ENCODE peak calls at places on chromosomes 7 and 10, in nine cellular contexts. P, D, Y, I, V, E, Z, C and N are unnamed samples.

GRCh38 chr7:28477041-28477442 is 64.7 kb downstream of the CREB5 start:
- DNase-seq in P (no peak), D (no peak), Y (no peak), I (no peak), V (no peak), E (no peak), Z (no peak), C (no peak), N (no peak)

GRCh38 chr10:58414270-58415041 is 29.2 kb downstream of the TFAM start:
- DNase-seq in P (no peak), D (peak; percentile 57), Y (peak; percentile 68), I (no peak), V (no peak), E (no peak), Z (peak; percentile 7), C (no peak), N (no peak)

GRCh38 chr7:39464350-39465054 is 101.7 kb upstream of the YAE1 start:
- DNase-seq in P (no peak), D (no peak), Y (no peak), I (no peak), V (no peak), E (no peak), Z (no peak), C (no peak), N (no peak)

GRCh38 chr10:17200885-17201164 is 647 bp downstream of the TRDMT1 start:
- DNase-seq in P (peak; percentile 46), D (peak; percentile 37), Y (peak; percentile 57), I (no peak), V (peak; percentile 18), E (no peak), Z (no peak), C (peak; percentile 42), N (no peak)

GRCh38 chr7:17056491-17057142 is 174.8 kb upstream of the AGR3 start:
- DNase-seq in P (no peak), D (no peak), Y (no peak), I (no peak), V (no peak), E (no peak), Z (no peak), C (no peak), N (no peak)

GRCh38 chr7:130288829-130289228 is 4.1 kb upstream of the CPA4 start:
- DNase-seq in P (no peak), D (no peak), Y (peak; percentile 14), I (no peak), V (no peak), E (no peak), Z (no peak), C (no peak), N (no peak)

GRCh38 chr7:98365863-98366561 is 34.9 kb downstream of the BAIAP2L1 start:
- DNase-seq in P (peak; percentile 47), D (no peak), Y (no peak), I (no peak), V (no peak), E (no peak), Z (no peak), C (peak; percentile 63), N (no peak)

GRCh38 chr10:84654671-84655070 is 326.3 kb downstream of the CCSER2 start:
- DNase-seq in P (no peak), D (no peak), Y (peak; percentile 85), I (no peak), V (no peak), E (no peak), Z (no peak), C (no peak), N (no peak)

GRCh38 chr7:29408841-29409243 is 154.8 kb upstream of the PRR15 start:
- DNase-seq in P (peak; percentile 77), D (peak; percentile 71), Y (peak; percentile 72), I (peak; percentile 13), V (peak; percentile 58), E (peak; percentile 40), Z (peak; percentile 91), C (peak; percentile 80), N (no peak)

GRCh38 chr7:45594780-45595535 is 20.8 kb downstream of the ADCY1 start:
- DNase-seq in P (no peak), D (no peak), Y (no peak), I (no peak), V (no peak), E (no peak), Z (no peak), C (peak; percentile 6), N (no peak)

GRCh38 chr10:62233494-62234283 is 35.0 kb downstream of the RTKN2 start:
- DNase-seq in P (no peak), D (no peak), Y (no peak), I (no peak), V (no peak), E (no peak), Z (no peak), C (no peak), N (no peak)

GRCh38 chr10:24680647-24681475 is 42.8 kb downstream of the ARHGAP21 start:
- DNase-seq in P (no peak), D (no peak), Y (peak; percentile 4), I (no peak), V (no peak), E (no peak), Z (no peak), C (no peak), N (no peak)

GRCh38 chr10:71631007-71631859 is 88.3 kb downstream of the C10orf105 start:
- DNase-seq in P (no peak), D (no peak), Y (no peak), I (no peak), V (no peak), E (no peak), Z (no peak), C (no peak), N (no peak)

GRCh38 chr10:108545921-108546320 is 1377.4 kb downstream of the XPNPEP1 start:
- DNase-seq in P (no peak), D (no peak), Y (no peak), I (no peak), V (no peak), E (no peak), Z (no peak), C (no peak), N (no peak)

GRCh38 chr10:28535846-28536245 is 2.9 kb downstream of the WAC start:
- DNase-seq in P (no peak), D (no peak), Y (no peak), I (no peak), V (no peak), E (no peak), Z (no peak), C (no peak), N (no peak)

GRCh38 chr7:115252461-115252860 is 330.6 kb downstream of the MDFIC start:
- DNase-seq in P (no peak), D (no peak), Y (no peak), I (no peak), V (no peak), E (no peak), Z (no peak), C (no peak), N (no peak)

GRCh38 chr7:34080513-34080912 is 175.2 kb downstream of the BMPER start:
- DNase-seq in P (no peak), D (no peak), Y (no peak), I (no peak), V (no peak), E (no peak), Z (no peak), C (no peak), N (no peak)

GRCh38 chr10:1807196-1807595 is 69.9 kb upstream of the ADARB2 start:
- DNase-seq in P (no peak), D (no peak), Y (no peak), I (no peak), V (no peak), E (no peak), Z (no peak), C (no peak), N (no peak)

GRCh38 chr10:105751688-105752087 is 1110.6 kb downstream of the SORCS3 start:
- DNase-seq in P (no peak), D (no peak), Y (no peak), I (no peak), V (no peak), E (no peak), Z (no peak), C (no peak), N (no peak)

GRCh38 chr10:86330778-86331763 is 35.5 kb downstream of the GRID1 start:
- DNase-seq in P (no peak), D (no peak), Y (no peak), I (no peak), V (no peak), E (no peak), Z (no peak), C (no peak), N (no peak)

GRCh38 chr7:151129141-151129835 is 38.2 kb downstream of the GBX1 start:
- DNase-seq in P (no peak), D (no peak), Y (no peak), I (no peak), V (no peak), E (no peak), Z (no peak), C (no peak), N (peak; percentile 9)

GRCh38 chr10:514137-514671 is 175.3 kb downstream of the DIP2C start:
- DNase-seq in P (peak; percentile 68), D (no peak), Y (no peak), I (no peak), V (no peak), E (no peak), Z (no peak), C (no peak), N (no peak)

GRCh38 chr10:78931333-78932083 is 137.3 kb upstream of the ZMIZ1 start:
- DNase-seq in P (peak; percentile 54), D (no peak), Y (no peak), I (no peak), V (peak; percentile 60), E (no peak), Z (no peak), C (peak; percentile 39), N (peak; percentile 79)

GRCh38 chr7:4616116-4616515 is 66.0 kb upstream of the FOXK1 start:
- DNase-seq in P (no peak), D (no peak), Y (no peak), I (no peak), V (no peak), E (no peak), Z (no peak), C (no peak), N (no peak)

GRCh38 chr10:120598377-120598776 is 141.3 kb downstream of the PLPP4 start:
- DNase-seq in P (no peak), D (no peak), Y (no peak), I (no peak), V (peak; percentile 62), E (no peak), Z (no peak), C (no peak), N (no peak)

GRCh38 chr10:118922226-118922625 is 107.3 kb upstream of the NANOS1 start:
- DNase-seq in P (no peak), D (no peak), Y (no peak), I (no peak), V (no peak), E (no peak), Z (no peak), C (peak; percentile 23), N (no peak)

GRCh38 chr7:2978403-2978802 is 65.3 kb downstream of the CARD11 start:
- DNase-seq in P (peak; percentile 74), D (no peak), Y (no peak), I (peak; percentile 95), V (no peak), E (peak; percentile 90), Z (no peak), C (peak; percentile 64), N (no peak)

GRCh38 chr10:3911241-3911640 is 126.2 kb upstream of the KLF6 start:
- DNase-seq in P (no peak), D (no peak), Y (no peak), I (no peak), V (no peak), E (no peak), Z (no peak), C (no peak), N (no peak)

GRCh38 chr7:156473476-156474240 is 166.9 kb upstream of the RNF32 start:
- DNase-seq in P (peak; percentile 28), D (peak; percentile 59), Y (peak; percentile 57), I (no peak), V (peak; percentile 42), E (peak; percentile 8), Z (peak; percentile 4), C (peak; percentile 30), N (no peak)

GRCh38 chr7:94295805-94296204 is 98.9 kb upstream of the COL1A2 start:
- DNase-seq in P (peak; percentile 21), D (peak; percentile 18), Y (peak; percentile 56), I (no peak), V (no peak), E (no peak), Z (peak; percentile 61), C (no peak), N (no peak)

GRCh38 chr10:21572578-21572977 is 38.5 kb downstream of the MLLT10 start:
- DNase-seq in P (no peak), D (no peak), Y (no peak), I (no peak), V (no peak), E (no peak), Z (no peak), C (no peak), N (peak; percentile 43)